ENCODE peak calls at places on chromosome 15, in four cellular contexts. One of them, this sample, is unnamed.

GRCh38 chr15:25611603-25612002 is 172.8 kb upstream of the UBE3A start:
- DNase-seq in K562: no peak
- DNase-seq in HepG2: no peak
- DNase-seq in GM12878: no peak
- DNase-seq in this sample: no peak

GRCh38 chr15:60898896-60899295 is 330.2 kb downstream of the RORA start:
- DNase-seq in K562: no peak
- DNase-seq in HepG2: no peak
- DNase-seq in GM12878: peak
- DNase-seq in this sample: no peak

GRCh38 chr15:98983333-98983732 is 24.3 kb downstream of the PGPEP1L start:
- DNase-seq in K562: peak
- DNase-seq in HepG2: no peak
- DNase-seq in GM12878: no peak
- DNase-seq in this sample: peak

GRCh38 chr15:33142708-33143107 is 51.8 kb downstream of the FMN1 start:
- DNase-seq in K562: no peak
- DNase-seq in HepG2: peak
- DNase-seq in GM12878: no peak
- DNase-seq in this sample: no peak

GRCh38 chr15:81106560-81106959 is 27.5 kb upstream of the CFAP161 start:
- DNase-seq in K562: peak
- DNase-seq in HepG2: peak
- DNase-seq in GM12878: peak
- DNase-seq in this sample: peak

GRCh38 chr15:55106155-55106554 is 90.6 kb downstream of the RSL24D1 start:
- DNase-seq in K562: no peak
- DNase-seq in HepG2: no peak
- DNase-seq in GM12878: no peak
- DNase-seq in this sample: no peak

GRCh38 chr15:100733088-100733487 is 130.7 kb downstream of the ASB7 start:
- DNase-seq in K562: no peak
- DNase-seq in HepG2: no peak
- DNase-seq in GM12878: no peak
- DNase-seq in this sample: no peak

GRCh38 chr15:96878129-96878528 is 547.6 kb downstream of the NR2F2 start:
- DNase-seq in K562: no peak
- DNase-seq in HepG2: no peak
- DNase-seq in GM12878: no peak
- DNase-seq in this sample: no peak

GRCh38 chr15:69992326-69992725 is 105.4 kb downstream of the TLE3 start:
- DNase-seq in K562: no peak
- DNase-seq in HepG2: no peak
- DNase-seq in GM12878: no peak
- DNase-seq in this sample: no peak

GRCh38 chr15:83287541-83288027 is 3.1 kb upstream of the BNC1 start:
- DNase-seq in K562: no peak
- DNase-seq in HepG2: no peak
- DNase-seq in GM12878: no peak
- DNase-seq in this sample: no peak

GRCh38 chr15:88752501-88752900 is 50.7 kb upstream of the ACAN start:
- DNase-seq in K562: no peak
- DNase-seq in HepG2: no peak
- DNase-seq in GM12878: no peak
- DNase-seq in this sample: no peak

GRCh38 chr15:40501487-40501886 is 30.7 kb downstream of the CHST14 start:
- DNase-seq in K562: no peak
- DNase-seq in HepG2: no peak
- DNase-seq in GM12878: no peak
- DNase-seq in this sample: no peak

GRCh38 chr15:39918688-39919385 is 1.2 kb downstream of the GPR176 start:
- DNase-seq in K562: no peak
- DNase-seq in HepG2: no peak
- DNase-seq in GM12878: no peak
- DNase-seq in this sample: no peak

GRCh38 chr15:59562787-59563186 is 48.8 kb upstream of the GCNT3 start:
- DNase-seq in K562: no peak
- DNase-seq in HepG2: no peak
- DNase-seq in GM12878: no peak
- DNase-seq in this sample: no peak

GRCh38 chr15:100183921-100184480 is 157.8 kb downstream of the ADAMTS17 start:
- DNase-seq in K562: no peak
- DNase-seq in HepG2: no peak
- DNase-seq in GM12878: no peak
- DNase-seq in this sample: no peak

GRCh38 chr15:74041311-74041756 is 41.0 kb downstream of the GOLGA6A start:
- DNase-seq in K562: no peak
- DNase-seq in HepG2: no peak
- DNase-seq in GM12878: no peak
- DNase-seq in this sample: no peak

GRCh38 chr15:29056839-29057450 is 171.2 kb downstream of the APBA2 start:
- DNase-seq in K562: no peak
- DNase-seq in HepG2: no peak
- DNase-seq in GM12878: no peak
- DNase-seq in this sample: no peak

GRCh38 chr15:69852482-69853275 is 245.0 kb downstream of the TLE3 start:
- DNase-seq in K562: no peak
- DNase-seq in HepG2: no peak
- DNase-seq in GM12878: no peak
- DNase-seq in this sample: no peak

GRCh38 chr15:61889706-61890105 is 170.5 kb downstream of the VPS13C start:
- DNase-seq in K562: no peak
- DNase-seq in HepG2: no peak
- DNase-seq in GM12878: no peak
- DNase-seq in this sample: no peak

GRCh38 chr15:37585966-37586656 is 348.3 kb upstream of the TMCO5A start:
- DNase-seq in K562: no peak
- DNase-seq in HepG2: no peak
- DNase-seq in GM12878: no peak
- DNase-seq in this sample: no peak

GRCh38 chr15:70519004-70519365 is 244.4 kb downstream of the UACA start:
- DNase-seq in K562: no peak
- DNase-seq in HepG2: no peak
- DNase-seq in GM12878: no peak
- DNase-seq in this sample: no peak

GRCh38 chr15:90860450-90860849 is 7.9 kb upstream of the FURIN start:
- DNase-seq in K562: no peak
- DNase-seq in HepG2: peak
- DNase-seq in GM12878: no peak
- DNase-seq in this sample: no peak

GRCh38 chr15:73951044-73951561 is 24.8 kb downstream of the LOXL1 start:
- DNase-seq in K562: peak
- DNase-seq in HepG2: peak
- DNase-seq in GM12878: no peak
- DNase-seq in this sample: peak

GRCh38 chr15:31435891-31436628 is 109.4 kb downstream of the KLF13 start:
- DNase-seq in K562: no peak
- DNase-seq in HepG2: no peak
- DNase-seq in GM12878: no peak
- DNase-seq in this sample: no peak

GRCh38 chr15:75842722-75843617 is at the start of gene UBE2Q2:
- DNase-seq in K562: peak
- DNase-seq in HepG2: peak
- DNase-seq in GM12878: no peak
- DNase-seq in this sample: peak

GRCh38 chr15:93066834-93067648 is 22.0 kb downstream of the RGMA start:
- DNase-seq in K562: no peak
- DNase-seq in HepG2: no peak
- DNase-seq in GM12878: no peak
- DNase-seq in this sample: no peak

DNA sequence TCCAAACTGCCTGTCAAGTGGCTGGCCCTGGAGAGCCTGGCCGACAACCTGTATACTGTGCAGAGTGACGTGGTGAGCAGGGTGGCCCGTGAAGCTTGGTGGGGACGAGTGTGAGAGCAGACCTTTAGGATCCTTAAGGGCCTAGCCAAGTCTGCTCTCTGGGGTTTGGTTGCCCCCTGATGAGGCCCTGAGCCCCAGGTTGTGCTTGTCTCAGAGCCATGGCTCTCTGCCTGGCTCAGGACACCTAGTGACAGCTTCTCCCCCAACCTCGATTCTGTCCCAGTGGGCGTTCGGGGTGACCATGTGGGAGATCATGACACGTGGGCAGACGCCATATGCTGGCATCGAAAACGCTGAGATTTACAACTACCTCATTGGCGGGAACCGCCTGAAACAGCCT is 14.4 kb downstream of the TYRO3 start:
- DNase-seq in K562: no peak
- DNase-seq in HepG2: no peak
- DNase-seq in GM12878: no peak
- DNase-seq in this sample: no peak
- TF ChIP-seq BHLHE40 in K562: no peak
- TF ChIP-seq BHLHE40 in HepG2: no peak
- TF ChIP-seq BHLHE40 in GM12878: no peak
- TF ChIP-seq BHLHE40 in this sample: no peak

GRCh38 chr15:77815015-77815414 is 182.3 kb upstream of the LINGO1 start:
- DNase-seq in K562: no peak
- DNase-seq in HepG2: no peak
- DNase-seq in GM12878: no peak
- DNase-seq in this sample: no peak
- TF ChIP-seq FOXM1 in K562: no peak
- TF ChIP-seq FOXM1 in HepG2: no peak
- TF ChIP-seq FOXM1 in GM12878: no peak
- TF ChIP-seq FOXM1 in this sample: no peak

GRCh38 chr15:57703387-57703786 is 3.1 kb upstream of the POLR2M start:
- DNase-seq in K562: no peak
- DNase-seq in HepG2: no peak
- DNase-seq in GM12878: no peak
- DNase-seq in this sample: no peak
- TF ChIP-seq BHLHE40 in K562: no peak
- TF ChIP-seq BHLHE40 in HepG2: no peak
- TF ChIP-seq BHLHE40 in GM12878: no peak
- TF ChIP-seq BHLHE40 in this sample: no peak

GRCh38 chr15:85141601-85142185 is 160.0 kb downstream of the PDE8A start:
- DNase-seq in K562: no peak
- DNase-seq in HepG2: no peak
- DNase-seq in GM12878: no peak
- DNase-seq in this sample: no peak
- TF ChIP-seq FOXM1 in K562: no peak
- TF ChIP-seq FOXM1 in HepG2: no peak
- TF ChIP-seq FOXM1 in GM12878: no peak
- TF ChIP-seq FOXM1 in this sample: no peak

GRCh38 chr15:65214010-65214409 is 2.7 kb upstream of the CILP start:
- DNase-seq in K562: no peak
- DNase-seq in HepG2: no peak
- DNase-seq in GM12878: no peak
- DNase-seq in this sample: no peak

GRCh38 chr15:65215496-65215895 is 4.2 kb upstream of the CILP start:
- DNase-seq in K562: no peak
- DNase-seq in HepG2: no peak
- DNase-seq in GM12878: no peak
- DNase-seq in this sample: no peak

GRCh38 chr15:65221708-65222107 is 10.4 kb upstream of the CILP start:
- DNase-seq in K562: no peak
- DNase-seq in HepG2: no peak
- DNase-seq in GM12878: no peak
- DNase-seq in this sample: no peak

GRCh38 chr15:65219137-65219536 is 7.9 kb upstream of the CILP start:
- DNase-seq in K562: no peak
- DNase-seq in HepG2: no peak
- DNase-seq in GM12878: no peak
- DNase-seq in this sample: no peak

GRCh38 chr15:65217526-65218482 is 6.5 kb upstream of the CILP start:
- DNase-seq in K562: peak
- DNase-seq in HepG2: no peak
- DNase-seq in GM12878: no peak
- DNase-seq in this sample: no peak
- TF ChIP-seq BHLHE40 in K562: peak
- TF ChIP-seq BHLHE40 in HepG2: no peak
- TF ChIP-seq BHLHE40 in GM12878: no peak
- TF ChIP-seq BHLHE40 in this sample: no peak

GRCh38 chr15:68419301-68420175 is 12.4 kb downstream of the ITGA11 start:
- DNase-seq in K562: no peak
- DNase-seq in HepG2: no peak
- DNase-seq in GM12878: no peak
- DNase-seq in this sample: no peak
- TF ChIP-seq FOXM1 in K562: no peak
- TF ChIP-seq FOXM1 in HepG2: no peak
- TF ChIP-seq FOXM1 in GM12878: no peak
- TF ChIP-seq FOXM1 in this sample: no peak

DNA sequence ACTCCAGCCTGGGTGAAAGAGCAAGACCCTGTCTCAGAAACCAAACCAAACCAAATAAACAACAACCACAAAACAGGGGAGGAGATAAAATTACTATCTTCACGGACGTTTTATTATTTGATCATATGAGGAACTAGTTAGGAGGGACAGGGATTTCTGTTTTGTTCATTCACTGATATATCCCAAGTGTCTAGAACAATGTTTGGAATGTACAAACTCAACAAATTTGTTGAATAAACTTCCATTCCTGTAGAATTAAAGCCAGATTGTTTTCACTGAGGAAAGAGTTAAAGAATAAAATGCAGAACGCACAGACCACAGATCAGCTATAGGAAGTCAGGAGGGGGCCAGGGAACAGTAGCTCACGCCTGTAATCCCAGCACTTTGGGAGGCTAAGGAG is 6.5 kb upstream of the STRC start:
- DNase-seq in K562: no peak
- DNase-seq in HepG2: no peak
- DNase-seq in GM12878: no peak
- DNase-seq in this sample: no peak
- TF ChIP-seq BHLHE40 in K562: no peak
- TF ChIP-seq BHLHE40 in HepG2: no peak
- TF ChIP-seq BHLHE40 in GM12878: no peak
- TF ChIP-seq BHLHE40 in this sample: no peak